ENCODE peak calls at places on chromosomes 12 and 14, in six cellular contexts. N is CD4-positive, CD25-positive, alpha-beta regulatory T cell; T is ovary; U is heart right ventricle; L is pancreas; E is uterus. D is an unnamed sample.

GRCh38 chr12:78866518-78866917 is 1.9 kb downstream of the SYT1 start:
- DNase-seq in N (no peak), T (no peak), U (no peak), L (no peak), E (no peak), D (no peak)

GRCh38 chr14:33483110-33483509 is 467.8 kb downstream of the EGLN3 start:
- DNase-seq in N (no peak), T (no peak), U (no peak), L (no peak), E (no peak), D (no peak)

GRCh38 chr12:88418856-88419497 is 161.3 kb downstream of the KITLG start:
- DNase-seq in N (no peak), T (no peak), U (no peak), L (no peak), E (no peak), D (no peak)

GRCh38 chr12:51076235-51076930 is 7.0 kb downstream of the CSRNP2 start:
- DNase-seq in N (peak; percentile 26), T (no peak), U (no peak), L (no peak), E (no peak), D (no peak)

GRCh38 chr14:105313381-105314286 is 914 bp upstream of the PACS2 start:
- DNase-seq in N (peak; percentile 43), T (peak; percentile 52), U (no peak), L (no peak), E (no peak), D (peak; percentile 54)

GRCh38 chr14:61562321-61563161 is 132.8 kb upstream of the HIF1A start:
- DNase-seq in N (peak; percentile 63), T (no peak), U (no peak), L (no peak), E (no peak), D (peak; percentile 82)

GRCh38 chr14:90570463-90570860 is 173.6 kb downstream of the CALM1 start:
- DNase-seq in N (no peak), T (no peak), U (no peak), L (no peak), E (no peak), D (no peak)

GRCh38 chr14:85960781-85961180 is 430.8 kb downstream of the FLRT2 start:
- DNase-seq in N (no peak), T (no peak), U (no peak), L (no peak), E (no peak), D (no peak)

GRCh38 chr12:122990961-122991622 is 10.6 kb downstream of the ARL6IP4 start:
- DNase-seq in N (no peak), T (no peak), U (no peak), L (no peak), E (no peak), D (no peak)

GRCh38 chr12:109766251-109766778 is 52.7 kb downstream of the FAM222A start:
- DNase-seq in N (no peak), T (peak; percentile 11), U (no peak), L (no peak), E (no peak), D (no peak)

GRCh38 chr12:106247731-106248176 is at the start of gene CKAP4:
- DNase-seq in N (peak; percentile 46), T (peak; percentile 80), U (peak; percentile 86), L (peak; percentile 88), E (peak; percentile 74), D (peak; percentile 88)

GRCh38 chr12:34400423-34400881 is 378.2 kb downstream of the ALG10 start:
- DNase-seq in N (no peak), T (peak; percentile 6), U (peak; percentile 4), L (peak; percentile 4), E (peak; percentile 1), D (no peak)

GRCh38 chr14:29085546-29085945 is 319.0 kb downstream of the FOXG1 start:
- DNase-seq in N (no peak), T (no peak), U (no peak), L (no peak), E (no peak), D (no peak)

GRCh38 chr12:105071981-105072380 is 12.3 kb downstream of the ALDH1L2 start:
- DNase-seq in N (no peak), T (no peak), U (no peak), L (no peak), E (no peak), D (no peak)

GRCh38 chr14:68297871-68298468 is 478.4 kb downstream of the RAD51B start:
- DNase-seq in N (no peak), T (no peak), U (no peak), L (no peak), E (no peak), D (no peak)

GRCh38 chr12:107207931-107208515 is 114.7 kb upstream of the CRY1 start:
- DNase-seq in N (no peak), T (no peak), U (no peak), L (no peak), E (no peak), D (no peak)

GRCh38 chr14:90179357-90179756 is 77.0 kb upstream of the PSMC1 start:
- DNase-seq in N (no peak), T (no peak), U (no peak), L (no peak), E (no peak), D (no peak)

GRCh38 chr14:77485256-77485655 is 13.4 kb downstream of the ISM2 start:
- DNase-seq in N (no peak), T (no peak), U (no peak), L (no peak), E (no peak), D (peak; percentile 25)

GRCh38 chr12:110776410-110776809 is 33.7 kb upstream of the PPP1CC start:
- DNase-seq in N (peak; percentile 72), T (no peak), U (no peak), L (no peak), E (no peak), D (no peak)

GRCh38 chr12:109900752-109901580 is 892 bp downstream of the TCHP start:
- DNase-seq in N (peak; percentile 38), T (no peak), U (no peak), L (peak; percentile 29), E (no peak), D (no peak)

GRCh38 chr12:93526786-93527428 is 45.6 kb upstream of the SOCS2 start:
- DNase-seq in N (no peak), T (no peak), U (no peak), L (no peak), E (no peak), D (peak; percentile 60)

GRCh38 chr14:95314609-95315008 is 5.1 kb downstream of the CLMN start:
- DNase-seq in N (peak; percentile 4), T (no peak), U (no peak), L (no peak), E (no peak), D (peak; percentile 65)

GRCh38 chr14:22391908-22392307 is 197.1 kb downstream of the DAD1 start:
- DNase-seq in N (no peak), T (peak; percentile 43), U (peak; percentile 22), L (peak; percentile 42), E (peak; percentile 72), D (no peak)

GRCh38 chr12:12797789-12798142 is 12.3 kb downstream of the APOLD1 start:
- DNase-seq in N (no peak), T (no peak), U (no peak), L (no peak), E (no peak), D (no peak)

GRCh38 chr14:104095426-104096310 is 10.2 kb downstream of the ASPG start:
- DNase-seq in N (no peak), T (no peak), U (peak; percentile 7), L (peak; percentile 15), E (no peak), D (no peak)

GRCh38 chr14:104092931-104093365 is 7.4 kb downstream of the ASPG start:
- DNase-seq in N (no peak), T (no peak), U (no peak), L (peak; percentile 20), E (no peak), D (no peak)

GRCh38 chr14:104093366-104094055 is 8.0 kb downstream of the ASPG start:
- DNase-seq in N (no peak), T (no peak), U (peak; percentile 17), L (peak; percentile 29), E (no peak), D (no peak)

GRCh38 chr14:104094709-104095425 is 9.4 kb downstream of the ASPG start:
- DNase-seq in N (peak; percentile 54), T (peak; percentile 66), U (peak; percentile 63), L (peak; percentile 82), E (no peak), D (peak; percentile 31)

DNA sequence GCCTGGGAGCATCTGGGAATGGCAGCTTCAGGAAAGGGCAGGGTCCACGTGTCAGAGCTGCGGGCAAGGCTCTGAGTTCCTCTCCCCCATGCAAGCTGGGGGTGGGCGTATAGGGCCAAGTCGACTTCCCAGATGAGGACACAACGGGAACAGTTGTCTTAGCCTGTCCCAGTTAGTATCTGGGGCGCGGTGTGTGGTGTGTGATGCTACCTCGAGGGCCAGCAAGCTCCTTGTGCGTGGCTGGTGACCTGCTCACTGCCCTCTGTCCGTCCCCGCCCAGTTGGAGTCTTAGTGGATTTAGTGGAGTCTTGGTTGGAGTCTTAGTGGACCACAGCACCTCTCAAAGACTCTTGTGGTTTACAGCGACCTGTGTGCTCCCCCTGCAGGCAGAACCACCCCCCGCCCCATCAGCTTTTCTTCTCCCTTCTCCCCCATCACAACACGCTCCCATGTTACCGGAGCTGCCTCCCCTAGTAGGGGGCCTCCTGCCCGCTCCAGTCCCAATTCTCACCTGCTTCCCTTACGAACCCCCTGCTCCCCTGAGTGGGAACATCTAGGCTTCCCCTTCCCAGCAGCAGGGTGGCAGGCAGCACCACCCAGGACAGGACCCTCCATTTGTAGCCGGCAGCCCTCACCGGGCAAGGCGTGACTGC is 8.7 kb downstream of the ASPG start:
- DNase-seq in N (no peak), T (no peak), U (no peak), L (peak; percentile 28), E (no peak), D (no peak)
- H3K4me3 ChIP-seq in N (no peak overlapping the region), T (no peak overlapping the region), U (no peak overlapping the region), L (no peak overlapping the region), E (no peak overlapping the region), D (no peak overlapping the region)

GRCh38 chr12:54016478-54016964 is 7.7 kb downstream of the HOXC8 start:
- DNase-seq in N (no peak), T (peak; percentile 58), U (no peak), L (no peak), E (peak; percentile 49), D (peak; percentile 59)
- H3K27me3 ChIP-seq in N (peaks cover 49% of the 10 kb centered on the region), T (no peaks in the 10 kb centered on the region), U (peaks cover 26% of the 10 kb centered on the region), L (no peaks in the 10 kb centered on the region), E (no peaks in the 10 kb centered on the region), D (no peaks in the 10 kb centered on the region)

GRCh38 chr12:46265734-46266133 is 3.1 kb downstream of the SLC38A1 start:
- DNase-seq in N (no peak), T (no peak), U (no peak), L (no peak), E (no peak), D (no peak)
- H3K4me3 ChIP-seq in N (peak overlapping the region; percentile 90), T (no peak overlapping the region), U (peak overlapping the region; percentile 64), L (no peak overlapping the region), E (no peak overlapping the region), D (peak overlapping the region; percentile 73)

GRCh38 chr12:113666223-113666622 is 194.6 kb upstream of the LHX5 start:
- DNase-seq in N (no peak), T (no peak), U (no peak), L (no peak), E (no peak), D (no peak)
- H3K27me3 ChIP-seq in N (no peaks in the 10 kb centered on the region), T (no peaks in the 10 kb centered on the region), U (no peaks in the 10 kb centered on the region), L (no peaks in the 10 kb centered on the region), E (no peaks in the 10 kb centered on the region), D (peaks cover 32% of the 10 kb centered on the region)